ENCODE peak calls at places on chromosomes 7 and 10, in seven cellular contexts. N, Y, A, C, B, V and K are unnamed samples. For H3K36me3, the result is how much of the 10 kb centered on the place peaks cover.

GRCh38 chr10:10786334-10787090 is 231.2 kb upstream of the CELF2 start:
- DNase-seq in V (no peak), Y (no peak), C (no peak), N (no peak), B (no peak), A (no peak), K (no peak)

GRCh38 chr7:6500691-6501090 is 50.6 kb downstream of the GRID2IP start:
- DNase-seq in C (no peak), B (no peak), A (no peak), Y (no peak), N (no peak), V (no peak), K (no peak)

GRCh38 chr10:32271617-32272016 is 75.3 kb downstream of the EPC1 start:
- DNase-seq in B (no peak), A (no peak), N (no peak), V (no peak), C (no peak), Y (no peak), K (no peak)

GRCh38 chr10:96988421-96988820 is 156.3 kb downstream of the LCOR start:
- DNase-seq in Y (no peak), A (no peak), N (no peak), C (no peak), B (no peak), V (no peak), K (peak)

GRCh38 chr10:70753841-70754621 is 31.1 kb downstream of the TBATA start:
- DNase-seq in B (peak), V (no peak), Y (no peak), A (no peak), N (no peak), C (no peak), K (peak)

GRCh38 chr10:79055892-79056291 is 12.9 kb upstream of the ZMIZ1 start:
- DNase-seq in V (peak), N (no peak), C (no peak), A (no peak), B (peak), Y (no peak), K (no peak)

GRCh38 chr7:45179666-45180065 is 22.1 kb downstream of the RAMP3 start:
- DNase-seq in V (no peak), B (peak), C (no peak), Y (no peak), A (no peak), N (no peak), K (no peak)

GRCh38 chr7:34269084-34269483 is 363.7 kb downstream of the BMPER start:
- DNase-seq in A (no peak), Y (no peak), N (no peak), B (no peak), V (no peak), C (no peak), K (no peak)

DNA sequence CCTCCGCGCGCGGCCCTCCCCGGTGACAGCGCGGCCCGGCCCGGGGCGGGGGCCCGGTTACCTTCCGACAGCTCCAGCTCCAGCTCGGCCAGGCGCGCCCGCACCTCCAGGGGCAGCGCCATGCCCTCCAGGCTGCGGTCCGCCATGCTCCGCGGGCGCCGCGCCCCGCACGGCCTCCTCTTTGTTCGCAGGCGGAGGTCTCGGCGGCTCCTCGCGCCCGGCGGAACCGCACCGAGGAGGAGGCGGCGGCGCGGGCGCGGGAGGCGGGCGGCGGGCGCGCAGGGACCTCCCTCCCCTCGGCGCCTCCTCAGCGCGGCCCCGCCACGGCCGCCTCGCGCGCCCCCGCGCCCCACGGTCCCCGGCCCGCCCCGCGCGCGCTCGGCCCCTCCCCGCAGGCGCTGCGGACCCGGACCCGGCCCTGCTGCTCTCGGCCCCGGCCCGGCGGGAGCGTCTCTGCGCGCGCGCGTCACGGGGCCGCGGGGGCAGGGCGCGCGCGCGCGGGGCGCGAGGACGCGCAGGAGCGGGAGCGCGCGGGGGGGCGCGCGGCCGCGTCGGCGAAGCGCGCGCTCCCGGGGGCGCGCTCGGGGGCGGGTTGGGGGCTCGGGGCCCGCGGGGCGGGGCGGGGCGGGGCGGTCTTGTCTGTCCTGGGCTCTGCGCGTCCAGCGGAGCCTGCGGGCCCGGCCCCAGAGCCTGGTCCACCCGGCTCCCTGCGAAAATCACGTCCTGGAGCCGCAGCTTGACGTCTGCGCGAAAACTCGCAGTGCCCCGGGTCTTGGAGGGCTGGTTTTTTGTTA is at the start of gene DIP2C:
- DNase-seq in A (peak), B (no peak), Y (peak), C (peak), N (peak), V (peak), K (no peak)
- H3K4me3 ChIP-seq in A (peak), B (peak), Y (peak), C (peak), N (peak), V (peak), K (peak)

GRCh38 chr7:149673006-149673405 is 100.4 kb downstream of the ZNF467 start:
- DNase-seq in N (no peak), C (no peak), B (no peak), A (no peak), V (no peak), Y (no peak), K (no peak)

GRCh38 chr7:149670288-149670687 is 103.1 kb downstream of the ZNF467 start:
- DNase-seq in N (peak), B (no peak), A (no peak), V (no peak), Y (no peak), C (no peak), K (no peak)

GRCh38 chr7:149664666-149665065 is 108.7 kb downstream of the ZNF467 start:
- DNase-seq in C (no peak), N (no peak), B (no peak), V (no peak), Y (no peak), A (no peak), K (no peak)

GRCh38 chr7:149666360-149666905 is 107.0 kb downstream of the ZNF467 start:
- DNase-seq in N (no peak), V (no peak), Y (no peak), B (no peak), A (no peak), C (no peak), K (no peak)

GRCh38 chr7:149669121-149669818 is 104.1 kb downstream of the ZNF467 start:
- DNase-seq in N (no peak), V (no peak), A (no peak), C (no peak), Y (no peak), B (no peak), K (no peak)
- TF ChIP-seq CTCF in N (peak), V (no peak), A (peak), C (peak), Y (peak), B (peak), K (peak)

GRCh38 chr7:2643386-2644229 is 11.8 kb downstream of the TTYH3 start:
- DNase-seq in B (no peak), A (no peak), N (no peak), C (no peak), V (no peak), Y (no peak), K (no peak)
- H3K36me3 ChIP-seq in B (under half), A (under half), N (under half), C (under half), V (under half), Y (under half), K (under half)

GRCh38 chr7:47538846-47539311 is 43.0 kb downstream of the TNS3 start:
- DNase-seq in V (no peak), A (no peak), B (peak), N (no peak), Y (no peak), C (no peak), K (no peak)

GRCh38 chr7:47536705-47537611 is 45.0 kb downstream of the TNS3 start:
- DNase-seq in N (peak), B (peak), Y (peak), A (peak), C (peak), V (peak), K (no peak)

GRCh38 chr7:47539398-47540052 is 42.4 kb downstream of the TNS3 start:
- DNase-seq in C (no peak), A (no peak), V (no peak), B (peak), Y (no peak), N (peak), K (peak)

GRCh38 chr7:47535704-47536628 is 45.9 kb downstream of the TNS3 start:
- DNase-seq in N (no peak), A (no peak), Y (peak), B (no peak), V (no peak), C (no peak), K (no peak)

DNA sequence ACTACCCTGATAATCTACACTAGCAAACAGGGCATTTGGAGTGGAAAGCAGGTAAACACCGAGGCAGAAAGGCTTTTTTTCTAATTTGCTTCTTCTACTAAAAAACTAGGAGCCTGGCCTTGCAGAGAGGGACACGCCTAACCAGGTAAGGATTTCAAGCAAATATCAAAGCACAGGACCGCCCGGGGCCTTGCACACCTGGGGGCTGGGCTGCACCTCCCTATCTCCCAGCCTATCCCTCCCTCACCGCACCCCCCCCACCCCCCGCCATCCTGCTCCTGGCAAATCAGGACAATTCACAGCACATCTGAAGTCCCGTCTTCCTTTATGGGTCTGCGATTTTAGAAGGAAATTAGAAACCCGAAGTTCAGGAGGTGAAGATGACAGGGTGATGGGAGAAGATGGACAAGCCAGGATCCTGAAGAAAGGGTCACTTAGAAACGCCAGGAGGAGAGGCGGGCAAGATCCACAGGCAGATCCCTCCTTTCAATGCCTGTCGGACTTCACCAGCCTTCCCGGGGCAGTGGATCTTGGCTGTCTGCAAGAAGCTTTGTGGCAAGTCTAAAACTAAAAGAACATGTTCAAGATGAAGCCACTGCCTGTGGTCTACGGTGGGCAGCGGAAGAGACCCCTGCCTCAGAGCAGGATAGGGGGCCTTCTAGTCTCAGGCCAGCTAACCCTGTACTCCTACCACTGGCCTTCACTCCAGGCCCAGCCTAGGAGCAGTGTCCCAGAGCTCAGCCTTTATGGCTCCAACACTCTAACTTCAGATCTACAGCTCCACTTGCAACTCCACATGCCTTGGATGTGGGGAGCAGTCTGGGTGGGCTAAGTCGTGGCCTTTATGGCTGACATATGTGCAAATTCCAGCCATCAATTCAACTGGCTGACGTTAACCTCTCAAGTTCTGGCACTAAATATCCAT is 43.9 kb downstream of the TNS3 start:
- DNase-seq in N (no peak), A (no peak), B (peak), Y (no peak), C (no peak), V (no peak), K (no peak)
- H3K4me3 ChIP-seq in N (peak), A (peak), B (no peak), Y (peak), C (peak), V (peak), K (peak)

GRCh38 chr10:80459047-80459865 is 5.1 kb downstream of the TSPAN14 start:
- DNase-seq in Y (peak), B (peak), C (peak), N (no peak), A (peak), V (peak), K (no peak)
- TF ChIP-seq CTCF in Y (peak), B (no peak), C (no peak), N (peak), A (peak), V (no peak), K (no peak)